ENCODE peak calls at places on chromosome 18, in nine cellular contexts. D, T, N, L, W, V, H, E and S are unnamed samples.

GRCh38 chr18:60319129-60319528 is 53.4 kb downstream of the MC4R start:
- DNase-seq in D (no peak), T (no peak), N (no peak), L (no peak), W (no peak), V (no peak), H (no peak), E (no peak), S (no peak)

GRCh38 chr18:10100236-10100635 is 186.4 kb downstream of the VAPA start:
- DNase-seq in D (no peak), T (no peak), N (no peak), L (no peak), W (no peak), V (no peak), H (no peak), E (no peak), S (no peak)

GRCh38 chr18:27363918-27364317 is 178.8 kb upstream of the CHST9 start:
- DNase-seq in D (no peak), T (no peak), N (no peak), L (no peak), W (no peak), V (no peak), H (no peak), E (no peak), S (no peak)

GRCh38 chr18:40094441-40094840 is 1860.6 kb upstream of the PIK3C3 start:
- DNase-seq in D (no peak), T (no peak), N (no peak), L (no peak), W (no peak), V (no peak), H (no peak), E (no peak), S (no peak)

GRCh38 chr18:34965108-34965507 is 76.1 kb upstream of the MAPRE2 start:
- DNase-seq in D (no peak), T (no peak), N (no peak), L (no peak), W (no peak), V (no peak), H (no peak), E (no peak), S (no peak)

GRCh38 chr18:52907942-52908341 is 567.9 kb downstream of the DCC start:
- DNase-seq in D (no peak), T (no peak), N (no peak), L (no peak), W (no peak), V (no peak), H (no peak), E (no peak), S (no peak)

GRCh38 chr18:2293109-2293839 is 278.0 kb downstream of the METTL4 start:
- DNase-seq in D (no peak), T (no peak), N (no peak), L (no peak), W (no peak), V (no peak), H (no peak), E (no peak), S (no peak)

GRCh38 chr18:13725566-13726227 is 661 bp downstream of the FAM210A start:
- DNase-seq in D (no peak), T (no peak), N (no peak), L (no peak), W (no peak), V (no peak), H (no peak), E (no peak), S (peak)

GRCh38 chr18:54720590-54720989 is 107.7 kb upstream of the RAB27B start:
- DNase-seq in D (no peak), T (no peak), N (no peak), L (no peak), W (no peak), V (no peak), H (no peak), E (no peak), S (no peak)

GRCh38 chr18:64747803-64748202 is 598.9 kb upstream of the LINC00305 start:
- DNase-seq in D (no peak), T (no peak), N (no peak), L (no peak), W (no peak), V (no peak), H (no peak), E (no peak), S (no peak)

GRCh38 chr18:48817021-48817461 is 133.7 kb downstream of the SMAD7 start:
- DNase-seq in D (no peak), T (no peak), N (no peak), L (peak), W (no peak), V (no peak), H (no peak), E (peak), S (no peak)

GRCh38 chr18:46622999-46623398 is 34.0 kb downstream of the LOXHD1 start:
- DNase-seq in D (no peak), T (no peak), N (no peak), L (no peak), W (no peak), V (no peak), H (no peak), E (no peak), S (no peak)

GRCh38 chr18:58996131-58996632 is 131.5 kb downstream of the ZNF532 start:
- DNase-seq in D (peak), T (no peak), N (no peak), L (no peak), W (no peak), V (no peak), H (no peak), E (peak), S (no peak)

GRCh38 chr18:4870177-4870773 is 326.8 kb downstream of the AKAIN1 start:
- DNase-seq in D (no peak), T (no peak), N (no peak), L (no peak), W (no peak), V (no peak), H (no peak), E (no peak), S (no peak)

GRCh38 chr18:9433616-9434239 is 41.6 kb upstream of the RALBP1 start:
- DNase-seq in D (no peak), T (no peak), N (no peak), L (no peak), W (no peak), V (no peak), H (no peak), E (no peak), S (no peak)

GRCh38 chr18:62982600-62983251 is 267.4 kb downstream of the PHLPP1 start:
- DNase-seq in D (no peak), T (no peak), N (no peak), L (no peak), W (no peak), V (peak), H (peak), E (peak), S (peak)

GRCh38 chr18:49072524-49072934 is 121.8 kb upstream of the SMAD7 start:
- DNase-seq in D (no peak), T (no peak), N (no peak), L (no peak), W (no peak), V (no peak), H (no peak), E (peak), S (peak)

GRCh38 chr18:49853436-49853835 is 40.1 kb upstream of the ACAA2 start:
- DNase-seq in D (no peak), T (no peak), N (no peak), L (no peak), W (no peak), V (no peak), H (no peak), E (no peak), S (peak)

GRCh38 chr18:48892146-48892855 is 58.5 kb downstream of the SMAD7 start:
- DNase-seq in D (no peak), T (no peak), N (peak), L (no peak), W (no peak), V (no peak), H (no peak), E (no peak), S (no peak)

GRCh38 chr18:50967714-50968661 is at the start of gene ELAC1:
- DNase-seq in D (no peak), T (no peak), N (peak), L (peak), W (peak), V (peak), H (peak), E (peak), S (peak)

GRCh38 chr18:76425299-76426101 is 69.5 kb downstream of the ZNF516 start:
- DNase-seq in D (no peak), T (no peak), N (no peak), L (no peak), W (no peak), V (no peak), H (no peak), E (no peak), S (no peak)

GRCh38 chr18:79489048-79489899 is 93.5 kb downstream of the NFATC1 start:
- DNase-seq in D (no peak), T (no peak), N (peak), L (no peak), W (no peak), V (no peak), H (no peak), E (peak), S (no peak)

GRCh38 chr18:76524900-76525698 is 30.1 kb upstream of the ZNF516 start:
- DNase-seq in D (no peak), T (peak), N (no peak), L (no peak), W (no peak), V (no peak), H (no peak), E (no peak), S (no peak)

GRCh38 chr18:62796216-62796621 is 80.9 kb downstream of the PHLPP1 start:
- DNase-seq in D (no peak), T (no peak), N (no peak), L (no peak), W (no peak), V (no peak), H (no peak), E (no peak), S (no peak)

GRCh38 chr18:35526476-35527120 is 28.8 kb upstream of the INO80C start:
- DNase-seq in D (no peak), T (no peak), N (no peak), L (no peak), W (no peak), V (no peak), H (no peak), E (no peak), S (no peak)

GRCh38 chr18:48035556-48035860 is 105.0 kb upstream of the SMAD2 start:
- DNase-seq in D (no peak), T (no peak), N (no peak), L (peak), W (no peak), V (no peak), H (no peak), E (no peak), S (no peak)

GRCh38 chr18:34913837-34914755 is 127.1 kb upstream of the MAPRE2 start:
- DNase-seq in D (no peak), T (no peak), N (no peak), L (no peak), W (no peak), V (no peak), H (no peak), E (no peak), S (no peak)

GRCh38 chr18:13178976-13179375 is 39.6 kb upstream of the LDLRAD4 start:
- DNase-seq in D (no peak), T (no peak), N (no peak), L (peak), W (no peak), V (no peak), H (no peak), E (no peak), S (no peak)

GRCh38 chr18:60469396-60469795 is 96.8 kb upstream of the MC4R start:
- DNase-seq in D (no peak), T (no peak), N (no peak), L (no peak), W (no peak), V (no peak), H (no peak), E (no peak), S (no peak)

GRCh38 chr18:34701911-34702310 is 8.2 kb upstream of the DTNA start:
- DNase-seq in D (no peak), T (no peak), N (no peak), L (no peak), W (no peak), V (no peak), H (no peak), E (no peak), S (no peak)

GRCh38 chr18:13614318-13614643 is 112.1 kb downstream of the FAM210A start:
- DNase-seq in D (no peak), T (no peak), N (no peak), L (no peak), W (no peak), V (no peak), H (no peak), E (no peak), S (no peak)

GRCh38 chr18:44320619-44321460 is 359.8 kb upstream of the SETBP1 start:
- DNase-seq in D (no peak), T (no peak), N (peak), L (no peak), W (no peak), V (no peak), H (no peak), E (no peak), S (no peak)

GRCh38 chr18:70491734-70492348 is 203.0 kb downstream of the SOCS6 start:
- DNase-seq in D (no peak), T (peak), N (no peak), L (no peak), W (peak), V (peak), H (peak), E (peak), S (peak)

GRCh38 chr18:42373584-42373983 is 418.6 kb downstream of the PIK3C3 start:
- DNase-seq in D (no peak), T (no peak), N (no peak), L (no peak), W (no peak), V (no peak), H (no peak), E (no peak), S (no peak)